ENCODE peak calls at places on chromosomes 13 and 19, in five cellular contexts. J is AG04450, Y is psoas muscle, K is astrocyte, I is transverse colon. A is an unnamed sample.

GRCh38 chr13:111639994-111640393 is 319.6 kb downstream of the TEX29 start:
- DNase-seq in J (no peak), Y (no peak), K (no peak), I (no peak), A (peak)

GRCh38 chr13:49444517-49445395 is 682 bp downstream of the SETDB2 start:
- DNase-seq in Y (no peak), J (no peak), I (peak), K (peak), A (no peak)

GRCh38 chr19:39448271-39448670 is 2.9 kb downstream of the SUPT5H start:
- DNase-seq in K (peak), J (no peak), Y (no peak), I (no peak), A (no peak)

GRCh38 chr19:1206063-1206732 is 620 bp downstream of the STK11 start:
- DNase-seq in K (no peak), Y (no peak), J (no peak), I (no peak), A (no peak)

GRCh38 chr19:1058112-1058511 is 8.9 kb upstream of the ARHGAP45 start:
- DNase-seq in Y (no peak), J (no peak), I (no peak), K (no peak), A (no peak)

GRCh38 chr13:91406619-91407018 is 8.2 kb downstream of the GPC5 start:
- DNase-seq in K (peak), Y (no peak), J (no peak), I (no peak), A (no peak)

GRCh38 chr13:25109341-25109740 is 13.4 kb downstream of the PABPC3 start:
- DNase-seq in J (no peak), K (peak), Y (no peak), I (no peak), A (no peak)

GRCh38 chr19:31220540-31220939 is 128.7 kb downstream of the TSHZ3 start:
- DNase-seq in Y (no peak), J (no peak), I (no peak), K (no peak), A (no peak)

GRCh38 chr13:64130170-64130569 is 2714.5 kb upstream of the PCDH20 start:
- DNase-seq in Y (no peak), K (no peak), I (no peak), J (no peak), A (no peak)

GRCh38 chr13:44879452-44880058 is 109.7 kb downstream of the NUFIP1 start:
- DNase-seq in Y (no peak), J (no peak), I (peak), K (peak), A (no peak)

GRCh38 chr13:50617134-50617721 is 226.3 kb downstream of the DLEU7 start:
- DNase-seq in Y (no peak), K (peak), I (no peak), J (no peak), A (no peak)

GRCh38 chr13:76129305-76130040 is 493.3 kb downstream of the LMO7 start:
- DNase-seq in Y (no peak), J (no peak), K (no peak), I (no peak), A (no peak)

GRCh38 chr19:48417436-48417835 is 24.0 kb downstream of the GRIN2D start:
- DNase-seq in Y (no peak), I (no peak), K (no peak), J (no peak), A (no peak)
- H3K27ac ChIP-seq in Y (no peak), I (no peak), K (no peak), J (no peak), A (no peak)

GRCh38 chr13:40673414-40673813 is 7.0 kb upstream of the FOXO1 start:
- DNase-seq in I (no peak), K (no peak), Y (no peak), J (no peak), A (no peak)
- H3K27ac ChIP-seq in I (no peak), K (no peak), Y (peak), J (no peak), A (no peak)

GRCh38 chr19:44640518-44640917 is 3.2 kb upstream of the PVR start:
- DNase-seq in K (peak), J (no peak), Y (no peak), I (no peak), A (no peak)

GRCh38 chr19:44635581-44636438 is 7.9 kb upstream of the PVR start:
- DNase-seq in Y (no peak), K (peak), J (no peak), I (no peak), A (no peak)

GRCh38 chr19:44636439-44637389 is 7.0 kb upstream of the PVR start:
- DNase-seq in J (no peak), Y (no peak), K (no peak), I (no peak), A (no peak)

GRCh38 chr19:44634785-44635184 is 8.9 kb upstream of the PVR start:
- DNase-seq in J (no peak), I (no peak), Y (no peak), K (no peak), A (no peak)

GRCh38 chr19:44637390-44637764 is 6.3 kb upstream of the PVR start:
- DNase-seq in Y (no peak), K (no peak), J (no peak), I (no peak), A (no peak)
- H3K27ac ChIP-seq in Y (no peak), K (no peak), J (no peak), I (peak), A (no peak)

DNA sequence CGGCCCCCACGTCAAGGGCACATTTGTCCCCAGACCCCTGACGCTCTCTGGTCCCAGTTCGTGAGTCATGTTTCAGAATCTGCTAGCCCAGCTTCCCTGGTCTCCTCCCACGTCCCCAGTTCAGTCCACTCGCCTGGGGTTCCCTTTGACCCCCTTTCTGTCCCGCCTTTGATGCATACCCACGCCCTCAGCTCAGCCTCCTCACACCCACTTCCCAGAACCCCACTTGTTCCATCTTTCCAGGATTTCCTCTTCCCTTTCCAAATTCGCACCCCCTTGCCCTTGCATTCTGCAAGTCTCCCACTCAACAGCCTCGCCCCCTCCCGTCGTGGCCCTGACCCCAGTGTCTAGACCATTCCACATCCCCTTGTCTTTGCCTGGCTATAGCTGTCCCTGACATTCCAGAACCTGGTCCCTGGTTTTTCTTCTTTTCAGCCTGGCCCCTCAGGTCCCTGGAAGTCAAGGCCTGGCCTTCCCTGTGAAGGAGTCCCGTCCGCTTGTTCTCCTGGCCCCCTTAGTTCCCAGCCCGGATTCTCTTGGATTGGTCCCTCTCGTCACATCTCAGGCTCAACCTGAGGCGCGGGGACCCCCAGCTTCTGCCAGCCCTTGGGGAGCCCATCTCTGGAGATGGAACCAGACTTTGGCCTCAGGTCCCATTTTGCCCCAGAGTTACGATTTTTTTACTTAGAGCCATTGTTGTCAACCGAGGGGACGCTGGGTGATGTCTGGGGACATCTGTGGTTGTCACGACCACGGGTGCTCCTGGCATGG is 1.3 kb downstream of the NCLN start:
- DNase-seq in K (no peak), I (peak), Y (no peak), J (no peak), A (no peak)
- H3K27ac ChIP-seq in K (peak), I (peak), Y (no peak), J (no peak), A (no peak)

DNA sequence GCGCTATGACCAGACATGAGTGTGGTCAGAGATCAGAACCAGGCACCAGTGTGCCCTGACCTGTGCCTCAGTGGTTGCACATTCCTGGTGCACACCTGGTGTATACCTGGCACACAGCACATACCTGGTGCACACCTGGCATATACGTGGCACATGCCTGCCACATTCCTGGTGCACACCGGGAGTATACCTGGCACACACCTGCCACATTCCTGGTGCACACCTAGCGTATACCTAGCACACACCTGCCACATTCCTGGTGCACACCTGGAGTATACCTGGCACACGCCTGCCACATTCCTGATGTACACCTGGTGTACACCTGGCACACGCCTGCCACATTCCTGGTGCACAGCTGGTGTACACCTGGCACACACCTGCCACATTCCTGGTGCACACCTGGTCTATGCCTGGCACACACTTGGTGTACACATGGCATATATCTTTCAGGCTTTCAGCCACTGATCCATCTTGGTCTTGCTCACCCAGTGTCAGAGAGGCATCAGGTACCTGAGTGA is 61.3 kb upstream of the ADGRL1 start:
- DNase-seq in Y (no peak), I (no peak), K (no peak), J (no peak), A (no peak)
- H3K27ac ChIP-seq in Y (no peak), I (no peak), K (no peak), J (no peak), A (no peak)